ENCODE peak calls at places on chromosomes 11 and 22, in four cellular contexts. One of them, this sample, is unnamed.

GRCh38 chr11:16373768-16374167 is 17.4 kb upstream of the SOX6 start:
- DNase-seq in K562: no peak
- DNase-seq in endothelial cell of umbilical vein: no peak
- DNase-seq in IMR-90: no peak
- DNase-seq in this sample: no peak

GRCh38 chr11:130049260-130049659 is 20.4 kb upstream of the APLP2 start:
- DNase-seq in IMR-90: no peak
- DNase-seq in K562: no peak
- DNase-seq in endothelial cell of umbilical vein: no peak
- DNase-seq in this sample: no peak

GRCh38 chr11:117833401-117833891 is 8.9 kb upstream of the FXYD2 start:
- DNase-seq in endothelial cell of umbilical vein: no peak
- DNase-seq in K562: no peak
- DNase-seq in IMR-90: no peak
- DNase-seq in this sample: no peak

GRCh38 chr22:27419473-27419872 is 382.1 kb downstream of the MN1 start:
- DNase-seq in K562: no peak
- DNase-seq in endothelial cell of umbilical vein: peak; percentile 88
- DNase-seq in IMR-90: peak; percentile 21
- DNase-seq in this sample: no peak

GRCh38 chr11:84437129-84438123 is 1151.3 kb upstream of the CCDC90B start:
- DNase-seq in K562: no peak
- DNase-seq in IMR-90: no peak
- DNase-seq in endothelial cell of umbilical vein: no peak
- DNase-seq in this sample: no peak

GRCh38 chr22:45308624-45309421 is 911 bp upstream of the FAM118A start:
- DNase-seq in endothelial cell of umbilical vein: no peak
- DNase-seq in IMR-90: no peak
- DNase-seq in K562: no peak
- DNase-seq in this sample: no peak

GRCh38 chr11:135033545-135033944 is 621.5 kb upstream of the B3GAT1 start:
- DNase-seq in endothelial cell of umbilical vein: no peak
- DNase-seq in K562: no peak
- DNase-seq in IMR-90: no peak
- DNase-seq in this sample: no peak

GRCh38 chr11:70934999-70935768 is 317.2 kb downstream of the SHANK2 start:
- DNase-seq in IMR-90: peak; percentile 7
- DNase-seq in endothelial cell of umbilical vein: no peak
- DNase-seq in K562: no peak
- DNase-seq in this sample: no peak

GRCh38 chr11:15136166-15136565 is 21.4 kb downstream of the INSC start:
- DNase-seq in endothelial cell of umbilical vein: no peak
- DNase-seq in IMR-90: no peak
- DNase-seq in K562: no peak
- DNase-seq in this sample: no peak

GRCh38 chr11:134980819-134981710 is 569.0 kb upstream of the B3GAT1 start:
- DNase-seq in endothelial cell of umbilical vein: no peak
- DNase-seq in K562: no peak
- DNase-seq in IMR-90: no peak
- DNase-seq in this sample: no peak

GRCh38 chr11:61297341-61297740 is 2.2 kb upstream of the VWCE start:
- DNase-seq in endothelial cell of umbilical vein: no peak
- DNase-seq in IMR-90: peak; percentile 18
- DNase-seq in K562: no peak
- DNase-seq in this sample: no peak

GRCh38 chr11:79466411-79466810 is 25.6 kb upstream of the TENM4 start:
- DNase-seq in K562: no peak
- DNase-seq in endothelial cell of umbilical vein: no peak
- DNase-seq in IMR-90: peak; percentile 81
- DNase-seq in this sample: no peak

GRCh38 chr11:71437399-71437798 is 10.8 kb downstream of the DHCR7 start:
- DNase-seq in endothelial cell of umbilical vein: no peak
- DNase-seq in K562: no peak
- DNase-seq in IMR-90: no peak
- DNase-seq in this sample: no peak

GRCh38 chr11:100687630-100688395 is 725 bp downstream of the ARHGAP42 start:
- DNase-seq in IMR-90: peak; percentile 85
- DNase-seq in K562: peak; percentile 53
- DNase-seq in endothelial cell of umbilical vein: peak; percentile 85
- DNase-seq in this sample: peak; percentile 35

GRCh38 chr22:21032843-21033688 is 705 bp upstream of the SLC7A4 start:
- DNase-seq in K562: no peak
- DNase-seq in endothelial cell of umbilical vein: no peak
- DNase-seq in IMR-90: no peak
- DNase-seq in this sample: no peak

GRCh38 chr11:45743556-45744468 is 61.1 kb upstream of the SLC35C1 start:
- DNase-seq in IMR-90: no peak
- DNase-seq in endothelial cell of umbilical vein: no peak
- DNase-seq in K562: no peak
- DNase-seq in this sample: no peak

GRCh38 chr11:123404626-123405025 is 25.4 kb upstream of the GRAMD1B start:
- DNase-seq in IMR-90: no peak
- DNase-seq in endothelial cell of umbilical vein: peak; percentile 27
- DNase-seq in K562: no peak
- DNase-seq in this sample: no peak

GRCh38 chr11:128908391-128909246 is 17.5 kb downstream of the KCNJ5 start:
- DNase-seq in K562: no peak
- DNase-seq in endothelial cell of umbilical vein: peak; percentile 92
- DNase-seq in IMR-90: peak; percentile 82
- DNase-seq in this sample: no peak

GRCh38 chr11:79040348-79040747 is 400.5 kb downstream of the TENM4 start:
- DNase-seq in endothelial cell of umbilical vein: no peak
- DNase-seq in IMR-90: peak; percentile 40
- DNase-seq in K562: no peak
- DNase-seq in this sample: no peak

GRCh38 chr22:49152930-49153770 is 674.5 kb downstream of the BRD1 start:
- DNase-seq in K562: no peak
- DNase-seq in IMR-90: no peak
- DNase-seq in endothelial cell of umbilical vein: no peak
- DNase-seq in this sample: no peak

GRCh38 chr11:88231894-88232482 is 56.7 kb upstream of the RAB38 start:
- DNase-seq in endothelial cell of umbilical vein: peak; percentile 59
- DNase-seq in K562: peak; percentile 7
- DNase-seq in IMR-90: peak; percentile 40
- DNase-seq in this sample: no peak

GRCh38 chr11:115334932-115335788 is 169.1 kb downstream of the CADM1 start:
- DNase-seq in K562: peak; percentile 20
- DNase-seq in IMR-90: peak; percentile 52
- DNase-seq in endothelial cell of umbilical vein: peak; percentile 41
- DNase-seq in this sample: no peak

GRCh38 chr11:64472593-64473455 is 113.9 kb downstream of the RPS6KA4 start:
- DNase-seq in IMR-90: no peak
- DNase-seq in endothelial cell of umbilical vein: no peak
- DNase-seq in K562: peak; percentile 72
- DNase-seq in this sample: no peak

GRCh38 chr11:46947399-46948077 is 11.0 kb downstream of the CSTPP1 start:
- DNase-seq in IMR-90: no peak
- DNase-seq in K562: no peak
- DNase-seq in endothelial cell of umbilical vein: no peak
- DNase-seq in this sample: no peak

GRCh38 chr11:117614695-117615094 is 182.3 kb downstream of the DSCAML1 start:
- DNase-seq in endothelial cell of umbilical vein: no peak
- DNase-seq in K562: no peak
- DNase-seq in IMR-90: no peak
- DNase-seq in this sample: no peak

GRCh38 chr22:46795140-46795539 is 32.7 kb downstream of the TBC1D22A start:
- DNase-seq in endothelial cell of umbilical vein: no peak
- DNase-seq in K562: no peak
- DNase-seq in IMR-90: no peak
- DNase-seq in this sample: no peak

GRCh38 chr11:38019072-38019775 is 1421.2 kb upstream of the RAG2 start:
- DNase-seq in K562: no peak
- DNase-seq in endothelial cell of umbilical vein: no peak
- DNase-seq in IMR-90: no peak
- DNase-seq in this sample: peak; percentile 11

GRCh38 chr11:111081021-111081511 is 164.5 kb upstream of the POU2AF2 start:
- DNase-seq in endothelial cell of umbilical vein: no peak
- DNase-seq in IMR-90: peak; percentile 7
- DNase-seq in K562: no peak
- DNase-seq in this sample: no peak

GRCh38 chr22:50698546-50698945 is 25.9 kb downstream of the SHANK3 start:
- DNase-seq in K562: no peak
- DNase-seq in IMR-90: no peak
- DNase-seq in endothelial cell of umbilical vein: no peak
- DNase-seq in this sample: no peak

GRCh38 chr11:114586797-114587196 is 8.8 kb downstream of the NXPE4 start:
- DNase-seq in K562: no peak
- DNase-seq in endothelial cell of umbilical vein: no peak
- DNase-seq in IMR-90: peak; percentile 10
- DNase-seq in this sample: no peak

GRCh38 chr11:124844664-124845079 is 20.6 kb upstream of the ROBO3 start:
- DNase-seq in endothelial cell of umbilical vein: no peak
- DNase-seq in K562: no peak
- DNase-seq in IMR-90: no peak
- DNase-seq in this sample: no peak

GRCh38 chr11:40186401-40187091 is 1272.9 kb downstream of the LRRC4C start:
- DNase-seq in IMR-90: no peak
- DNase-seq in endothelial cell of umbilical vein: no peak
- DNase-seq in K562: no peak
- DNase-seq in this sample: no peak

GRCh38 chr11:83097671-83098070 is 26.0 kb upstream of the RAB30 start:
- DNase-seq in endothelial cell of umbilical vein: no peak
- DNase-seq in IMR-90: peak; percentile 29
- DNase-seq in K562: no peak
- DNase-seq in this sample: no peak

GRCh38 chr11:19769820-19770219 is 57.2 kb downstream of the NAV2 start:
- DNase-seq in K562: no peak
- DNase-seq in endothelial cell of umbilical vein: no peak
- DNase-seq in IMR-90: peak; percentile 66
- DNase-seq in this sample: no peak

GRCh38 chr22:16933924-16934282 is 74.1 kb downstream of the GAB4 start:
- DNase-seq in IMR-90: no peak
- DNase-seq in K562: no peak
- DNase-seq in endothelial cell of umbilical vein: no peak
- DNase-seq in this sample: no peak

GRCh38 chr11:128598755-128599154 is 11.4 kb upstream of the ETS1 start:
- DNase-seq in K562: no peak
- DNase-seq in IMR-90: peak; percentile 39
- DNase-seq in endothelial cell of umbilical vein: no peak
- DNase-seq in this sample: no peak

GRCh38 chr11:13019313-13019712 is 10.2 kb downstream of the RASSF10 start:
- DNase-seq in endothelial cell of umbilical vein: no peak
- DNase-seq in IMR-90: no peak
- DNase-seq in K562: no peak
- DNase-seq in this sample: no peak

GRCh38 chr11:16782226-16782919 is 43.9 kb downstream of the C11orf58 start:
- DNase-seq in IMR-90: no peak
- DNase-seq in K562: no peak
- DNase-seq in endothelial cell of umbilical vein: no peak
- DNase-seq in this sample: no peak

GRCh38 chr11:7548659-7549283 is 35.0 kb downstream of the PPFIBP2 start:
- DNase-seq in endothelial cell of umbilical vein: no peak
- DNase-seq in K562: peak; percentile 34
- DNase-seq in IMR-90: no peak
- DNase-seq in this sample: no peak

GRCh38 chr22:46511391-46512370 is 25.7 kb downstream of the CELSR1 start:
- DNase-seq in K562: no peak
- DNase-seq in endothelial cell of umbilical vein: no peak
- DNase-seq in IMR-90: no peak
- DNase-seq in this sample: no peak

GRCh38 chr11:102654761-102655160 is 29.6 kb upstream of the MMP20 start:
- DNase-seq in K562: no peak
- DNase-seq in IMR-90: no peak
- DNase-seq in endothelial cell of umbilical vein: no peak
- DNase-seq in this sample: no peak
- H3K9me1 ChIP-seq in K562: no peaks in the 10 kb centered on the region
- H3K9me1 ChIP-seq in IMR-90: peaks cover 4% of the 10 kb centered on the region
- H3K9me1 ChIP-seq in endothelial cell of umbilical vein: no peaks in the 10 kb centered on the region
- H3K9me1 ChIP-seq in this sample: no peaks in the 10 kb centered on the region

GRCh38 chr11:36361901-36362391 is 65.9 kb downstream of the PRR5L start:
- DNase-seq in IMR-90: peak; percentile 85
- DNase-seq in endothelial cell of umbilical vein: no peak
- DNase-seq in K562: no peak
- DNase-seq in this sample: peak; percentile 65
- H3K9me1 ChIP-seq in IMR-90: peaks cover 2% of the 10 kb centered on the region
- H3K9me1 ChIP-seq in endothelial cell of umbilical vein: no peaks in the 10 kb centered on the region
- H3K9me1 ChIP-seq in K562: no peaks in the 10 kb centered on the region
- H3K9me1 ChIP-seq in this sample: no peaks in the 10 kb centered on the region

GRCh38 chr22:19803736-19804267 is 43.2 kb downstream of the TBX1 start:
- DNase-seq in IMR-90: no peak
- DNase-seq in K562: no peak
- DNase-seq in endothelial cell of umbilical vein: no peak
- DNase-seq in this sample: no peak

GRCh38 chr22:19807161-19807913 is 46.8 kb downstream of the TBX1 start:
- DNase-seq in endothelial cell of umbilical vein: no peak
- DNase-seq in IMR-90: no peak
- DNase-seq in K562: no peak
- DNase-seq in this sample: no peak

GRCh38 chr22:19807914-19808872 is 46.5 kb downstream of the GNB1L start:
- DNase-seq in endothelial cell of umbilical vein: no peak
- DNase-seq in IMR-90: no peak
- DNase-seq in K562: no peak
- DNase-seq in this sample: no peak

GRCh38 chr22:19806213-19807160 is 45.9 kb downstream of the TBX1 start:
- DNase-seq in IMR-90: no peak
- DNase-seq in endothelial cell of umbilical vein: peak; percentile 63
- DNase-seq in K562: peak; percentile 97
- DNase-seq in this sample: peak; percentile 90

DNA sequence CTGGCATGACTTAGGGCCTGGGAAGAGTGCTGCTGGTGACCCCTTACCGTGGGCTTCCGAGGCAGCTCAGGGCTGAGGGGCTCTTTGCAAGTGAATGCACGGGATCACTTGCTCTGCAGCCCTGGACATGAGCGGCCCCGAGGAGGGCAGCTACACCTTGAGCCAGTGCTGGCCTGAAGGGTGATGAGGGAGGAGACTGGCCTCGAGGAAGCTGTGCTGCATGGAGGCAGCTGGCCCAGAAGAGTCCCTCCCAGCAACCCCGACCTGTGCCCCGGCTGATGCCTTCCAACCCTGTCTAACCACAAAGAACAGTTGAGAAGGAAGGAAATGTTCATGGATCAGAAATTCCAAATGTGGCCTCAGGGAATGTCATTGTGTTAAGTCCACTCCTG is 45.2 kb downstream of the TBX1 start:
- DNase-seq in endothelial cell of umbilical vein: peak; percentile 44
- DNase-seq in K562: no peak
- DNase-seq in IMR-90: no peak
- DNase-seq in this sample: peak; percentile 55
- H3K9me1 ChIP-seq in endothelial cell of umbilical vein: no peaks in the 10 kb centered on the region
- H3K9me1 ChIP-seq in K562: no peaks in the 10 kb centered on the region
- H3K9me1 ChIP-seq in IMR-90: no peaks in the 10 kb centered on the region
- H3K9me1 ChIP-seq in this sample: no peaks in the 10 kb centered on the region

GRCh38 chr11:444397-445144 is 2.8 kb upstream of the ANO9 start:
- DNase-seq in IMR-90: peak; percentile 22
- DNase-seq in K562: peak; percentile 69
- DNase-seq in endothelial cell of umbilical vein: no peak
- DNase-seq in this sample: no peak
- H3K9me1 ChIP-seq in IMR-90: no peaks in the 10 kb centered on the region
- H3K9me1 ChIP-seq in K562: no peaks in the 10 kb centered on the region
- H3K9me1 ChIP-seq in endothelial cell of umbilical vein: no peaks in the 10 kb centered on the region
- H3K9me1 ChIP-seq in this sample: no peaks in the 10 kb centered on the region

This sample was measured in keratinocyte.